ENCODE peak calls at places on chromosomes 6 and 20, in ten cellular contexts. S is IMR-90, Y is left ventricle myocardium inferior, I is ovary, M is PC-9, B is HCT116, Q is endodermal cell, P is cardiac muscle cell, D is kidney, T is heart left ventricle. K is an unnamed sample.

GRCh38 chr6:36120979-36121706 is 9.2 kb upstream of the MAPK13 start:
- DNase-seq in Y (peak), Q (peak), D (peak), S (no peak), P (peak), I (peak), B (no peak), M (peak), T (peak), K (no peak)

GRCh38 chr6:12818324-12818723 is 101.8 kb downstream of the PHACTR1 start:
- DNase-seq in Q (no peak), T (no peak), Y (no peak), P (peak), M (no peak), D (no peak), S (no peak), B (no peak), I (no peak), K (no peak)

GRCh38 chr6:23672737-23673136 is 453.3 kb upstream of the NRSN1 start:
- DNase-seq in Q (no peak), I (no peak), Y (no peak), P (no peak), T (no peak), S (no peak), B (no peak), M (no peak), D (no peak), K (no peak)

GRCh38 chr20:19284400-19285178 is 72.1 kb downstream of the SLC24A3 start:
- DNase-seq in Y (no peak), P (no peak), I (no peak), S (no peak), M (no peak), Q (no peak), T (no peak), D (no peak), B (no peak), K (no peak)

GRCh38 chr20:3194617-3195280 is 9.7 kb downstream of the DDRGK1 start:
- DNase-seq in P (no peak), T (no peak), Q (no peak), I (no peak), S (no peak), D (peak), Y (no peak), M (no peak), B (no peak), K (no peak)

GRCh38 chr20:63372971-63373885 is 12.1 kb upstream of the CHRNA4 start:
- DNase-seq in D (no peak), T (no peak), M (no peak), Q (no peak), P (no peak), I (no peak), Y (no peak), B (no peak), S (no peak), K (no peak)

GRCh38 chr20:13990465-13990864 is at the start of gene SEL1L2:
- DNase-seq in S (no peak), Y (no peak), P (no peak), D (no peak), I (no peak), Q (peak), B (no peak), T (no peak), M (no peak), K (peak)

GRCh38 chr6:16130932-16131387 is 2.1 kb downstream of the MYLIP start:
- DNase-seq in D (no peak), I (peak), S (peak), B (no peak), Q (no peak), P (peak), M (peak), T (no peak), Y (no peak), K (no peak)

GRCh38 chr20:47821481-47822100 is 36.3 kb upstream of the SULF2 start:
- DNase-seq in Y (no peak), I (no peak), Q (peak), S (no peak), B (peak), M (peak), D (no peak), P (no peak), T (no peak), K (no peak)

GRCh38 chr6:149484733-149485700 is at the start of gene ZC3H12D:
- DNase-seq in Y (peak), P (peak), D (peak), M (peak), T (peak), Q (peak), B (peak), I (no peak), S (peak), K (no peak)

GRCh38 chr20:33259371-33259770 is 23.6 kb downstream of the BPIFA1 start:
- DNase-seq in Y (no peak), S (no peak), M (no peak), Q (peak), P (no peak), T (no peak), I (no peak), B (no peak), D (no peak), K (no peak)

GRCh38 chr6:56963043-56963442 is 8.1 kb downstream of the BEND6 start:
- DNase-seq in B (no peak), Q (peak), P (no peak), S (no peak), M (no peak), T (no peak), D (no peak), Y (no peak), I (no peak), K (no peak)

GRCh38 chr6:56959094-56959493 is 4.2 kb downstream of the BEND6 start:
- DNase-seq in Y (no peak), M (no peak), B (no peak), D (no peak), T (no peak), I (no peak), S (peak), Q (no peak), P (no peak), K (no peak)

GRCh38 chr6:56962451-56962850 is 7.5 kb downstream of the BEND6 start:
- DNase-seq in P (no peak), S (no peak), B (no peak), Q (no peak), T (no peak), M (no peak), D (no peak), I (no peak), Y (no peak), K (no peak)

GRCh38 chr6:56959938-56960337 is 5.0 kb downstream of the BEND6 start:
- DNase-seq in B (no peak), S (peak), M (no peak), Y (no peak), P (no peak), Q (no peak), I (no peak), D (no peak), T (no peak), K (no peak)

DNA sequence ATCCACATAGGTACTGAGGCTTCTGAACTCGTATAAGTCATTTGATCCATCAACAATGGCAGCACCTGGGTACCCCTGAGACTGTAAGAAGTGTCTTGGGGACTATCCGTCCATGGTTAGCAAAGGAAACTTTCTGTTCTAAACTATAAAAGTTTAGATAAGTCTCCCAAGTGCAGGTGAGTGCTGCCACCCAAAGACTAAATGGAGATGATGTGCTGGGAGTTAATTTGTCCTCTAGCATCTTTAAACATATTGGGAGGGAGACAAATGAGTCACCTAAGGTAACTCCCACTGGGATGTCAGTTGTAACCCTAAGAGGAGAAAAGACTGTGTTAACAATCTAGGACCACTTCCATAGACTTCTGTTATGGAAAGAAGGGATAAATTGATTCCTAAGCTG is 6.2 kb downstream of the BEND6 start:
- DNase-seq in B (no peak), I (no peak), Q (no peak), D (no peak), Y (no peak), T (no peak), P (no peak), M (no peak), S (no peak), K (no peak)
- TF ChIP-seq CTCF in B (peak), I (no peak), Q (no peak), D (no peak), Y (no peak), T (no peak), P (no peak), M (no peak), S (no peak), K (no peak)

GRCh38 chr6:14472964-14473363 is 355.4 kb downstream of the CD83 start:
- DNase-seq in Q (no peak), T (no peak), B (no peak), S (peak), P (peak), Y (no peak), D (no peak), I (no peak), M (no peak), K (no peak)

GRCh38 chr6:14476793-14477531 is 359.4 kb downstream of the CD83 start:
- DNase-seq in P (peak), S (peak), Y (peak), I (peak), Q (no peak), D (peak), T (no peak), B (no peak), M (no peak), K (no peak)

GRCh38 chr6:14475306-14475705 is 357.7 kb downstream of the CD83 start:
- DNase-seq in D (no peak), T (no peak), I (no peak), M (no peak), Q (no peak), S (no peak), B (no peak), Y (no peak), P (no peak), K (no peak)

GRCh38 chr6:14477559-14477958 is 360.0 kb downstream of the CD83 start:
- DNase-seq in T (no peak), Y (no peak), B (no peak), S (no peak), Q (no peak), D (no peak), M (no peak), P (no peak), I (no peak), K (no peak)

DNA sequence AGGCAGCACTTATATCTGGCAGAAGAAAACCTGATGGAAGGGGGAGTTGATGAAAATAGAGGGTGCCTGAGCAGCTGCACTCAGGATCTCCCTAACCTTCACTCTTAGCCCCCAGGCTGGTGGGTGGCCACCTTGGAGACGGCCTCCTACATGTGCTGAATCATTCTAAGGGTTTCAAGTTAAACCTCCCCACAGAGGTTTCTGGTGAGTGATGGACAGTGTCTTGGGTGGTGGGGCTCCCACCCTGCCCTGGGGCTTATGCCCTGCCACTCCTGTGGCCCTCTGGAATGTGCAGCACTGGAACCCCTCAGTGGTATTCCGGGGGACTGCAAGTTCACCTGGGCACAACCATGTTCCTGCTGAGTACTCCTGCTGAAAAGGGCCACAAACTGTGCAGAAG is 357.2 kb downstream of the CD83 start:
- DNase-seq in Q (no peak), P (no peak), D (no peak), M (no peak), I (no peak), B (no peak), S (no peak), T (no peak), Y (no peak), K (no peak)
- TF ChIP-seq CTCF in Q (peak), P (no peak), D (no peak), M (no peak), I (no peak), B (no peak), S (no peak), T (no peak), Y (no peak), K (no peak)

DNA sequence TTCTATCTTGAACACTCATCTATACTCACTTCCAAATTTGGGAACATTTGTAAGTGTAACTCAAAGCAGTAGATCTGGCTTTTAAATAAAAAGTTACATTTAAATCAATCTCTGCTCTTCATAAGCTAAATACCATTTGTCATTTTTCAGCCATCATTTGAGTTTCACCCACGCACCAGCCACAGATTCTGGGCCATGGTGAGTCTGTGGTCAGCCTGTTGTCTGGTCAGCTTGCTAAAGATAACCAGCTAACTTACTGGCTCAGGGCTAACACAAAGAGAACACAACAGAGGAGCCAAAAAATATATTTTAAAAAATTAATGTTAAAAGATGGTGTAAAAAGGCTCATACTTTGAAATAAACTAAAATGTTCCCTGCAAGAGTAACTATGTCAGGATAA is 181.3 kb downstream of the KIF6 start:
- DNase-seq in M (no peak), B (no peak), Y (no peak), T (no peak), P (peak), S (no peak), I (no peak), D (no peak), Q (no peak), K (no peak)
- TF ChIP-seq CTCF in M (no peak), B (no peak), Y (no peak), T (no peak), P (no peak), S (no peak), I (no peak), D (no peak), Q (no peak), K (no peak)

GRCh38 chr6:158959552-158959951 is 40.5 kb downstream of the RSPH3 start:
- DNase-seq in Y (no peak), T (no peak), I (no peak), Q (peak), P (no peak), D (no peak), B (no peak), S (no peak), M (no peak), K (no peak)
- TF ChIP-seq CTCF in Y (no peak), T (no peak), I (no peak), Q (peak), P (no peak), D (no peak), B (no peak), S (no peak), M (no peak), K (no peak)

K was measured in neural crest cell.